ENCODE peak calls at places on chromosomes 6 and 20, in seven cellular contexts. P is stimulated activated CD4-positive, alpha-beta T cell treated with anti-CD3 and anti-CD28 coated beads, Interleukin-2, amount 100 ng/mL, for 24 hours; D is psoas muscle; Y is AG20443; K is iPS-NIHi11; I is kidney glomerular epithelial cell; B is activated CD4-positive, alpha-beta T cell treated with anti-CD3 and anti-CD28 coated beads, Interleukin-2, amount 10 ng/mL, durations not matched to agents 7 days and 5 days. A is an unnamed sample.

GRCh38 chr6:98041072-98041471 is 758.1 kb upstream of the MMS22L start:
- DNase-seq in B (no peak), I (no peak), P (no peak), Y (no peak), D (no peak), K (peak), A (no peak)

GRCh38 chr6:18118330-18118729 is 4.1 kb downstream of the NHLRC1 start:
- DNase-seq in P (no peak), B (no peak), K (no peak), D (no peak), Y (peak), I (no peak), A (no peak)

GRCh38 chr6:16184129-16184528 is 54.3 kb upstream of the GMPR start:
- DNase-seq in K (peak), I (no peak), B (no peak), P (peak), D (no peak), Y (peak), A (no peak)

GRCh38 chr20:22312744-22313346 is 271.5 kb downstream of the FOXA2 start:
- DNase-seq in Y (peak), K (peak), P (no peak), D (no peak), B (no peak), I (peak), A (no peak)

GRCh38 chr6:39361657-39362486 is 39.4 kb upstream of the KCNK16 start:
- DNase-seq in Y (peak), K (peak), P (peak), I (peak), D (peak), B (peak), A (peak)

GRCh38 chr6:7052441-7052936 is 55.3 kb upstream of the RREB1 start:
- DNase-seq in I (peak), P (no peak), Y (peak), K (peak), D (peak), B (no peak), A (peak)

GRCh38 chr20:14543040-14543439 is 205.6 kb upstream of the FLRT3 start:
- DNase-seq in B (no peak), I (no peak), K (no peak), D (no peak), P (no peak), Y (no peak), A (no peak)

GRCh38 chr20:46934746-46935283 is 40.2 kb downstream of the EYA2 start:
- DNase-seq in B (no peak), Y (no peak), I (no peak), P (no peak), K (no peak), D (no peak), A (no peak)

GRCh38 chr6:6646859-6647258 is 58.3 kb downstream of the LY86 start:
- DNase-seq in Y (no peak), K (no peak), D (no peak), P (no peak), B (no peak), I (no peak), A (no peak)

GRCh38 chr20:21139881-21140566 is 14.1 kb downstream of the KIZ start:
- DNase-seq in I (no peak), K (no peak), Y (no peak), B (no peak), P (no peak), D (no peak), A (no peak)

GRCh38 chr6:168597471-168597875 is 156.5 kb downstream of the SMOC2 start:
- DNase-seq in Y (no peak), B (no peak), I (no peak), D (no peak), P (no peak), K (no peak), A (no peak)

GRCh38 chr6:2651536-2651935 is 99.2 kb downstream of the MYLK4 start:
- DNase-seq in K (no peak), Y (no peak), B (no peak), D (no peak), I (no peak), P (no peak), A (no peak)

GRCh38 chr20:32977281-32978008 is 26.8 kb downstream of the SUN5 start:
- DNase-seq in K (no peak), P (no peak), Y (no peak), B (no peak), D (no peak), I (no peak), A (no peak)

GRCh38 chr6:105364243-105364642 is 38.6 kb downstream of the PREP start:
- DNase-seq in B (no peak), I (no peak), D (no peak), K (no peak), P (no peak), Y (no peak), A (no peak)

A was measured in left lung.